ENCODE peak calls at places on chromosomes 4 and X, in four cellular contexts. X is K562, J is HepG2, N is GM12878. U is an unnamed sample.

GRCh38 chr4:38514465-38515146 is 149.4 kb upstream of the KLF3 start:
- DNase-seq in X (no peak), J (no peak), N (no peak), U (no peak)

GRCh38 chr4:103012085-103012484 is 7.4 kb downstream of the SLC9B1 start:
- DNase-seq in X (no peak), J (no peak), N (no peak), U (no peak)

GRCh38 chrX:84187501-84188319 is at the start of gene RPS6KA6:
- DNase-seq in X (no peak), J (no peak), N (no peak), U (peak)

GRCh38 chr4:27318740-27319139 is 458.1 kb downstream of the STIM2 start:
- DNase-seq in X (peak), J (peak), N (peak), U (peak)

GRCh38 chrX:112834016-112834855 is 6.4 kb downstream of the AMOT start:
- DNase-seq in X (no peak), J (no peak), N (no peak), U (no peak)

GRCh38 chr4:185395255-185395955 is at the start of gene LRP2BP:
- DNase-seq in X (no peak), J (peak), N (peak), U (no peak)

GRCh38 chr4:125198916-125199315 is 115.8 kb upstream of the FAT4 start:
- DNase-seq in X (no peak), J (no peak), N (no peak), U (no peak)

GRCh38 chrX:141405878-141406492 is 163.7 kb upstream of the SPANXC start:
- DNase-seq in X (no peak), J (no peak), N (no peak), U (peak)

GRCh38 chr4:67912051-67912450 is 28.2 kb upstream of the TMPRSS11D start:
- DNase-seq in X (no peak), J (no peak), N (no peak), U (no peak)

GRCh38 chr4:118757761-118758213 is 72.6 kb downstream of the METTL14 start:
- DNase-seq in X (no peak), J (peak), N (no peak), U (no peak)

GRCh38 chr4:187302456-187302855 is 578.8 kb upstream of the FAT1 start:
- DNase-seq in X (no peak), J (no peak), N (no peak), U (no peak)

GRCh38 chr4:138919094-138919936 is 96.3 kb upstream of the NOCT start:
- DNase-seq in X (peak), J (peak), N (peak), U (peak)

GRCh38 chr4:112370466-112370865 is 73.3 kb downstream of the ALPK1 start:
- DNase-seq in X (no peak), J (no peak), N (no peak), U (no peak)

GRCh38 chr4:54495091-54495490 is 162.7 kb upstream of the KIT start:
- DNase-seq in X (no peak), J (no peak), N (no peak), U (no peak)

GRCh38 chrX:71636438-71637252 is 18.3 kb upstream of the CXCR3 start:
- DNase-seq in X (no peak), J (no peak), N (no peak), U (no peak)

GRCh38 chrX:67872958-67873357 is 329.1 kb downstream of the AR start:
- DNase-seq in X (no peak), J (no peak), N (no peak), U (no peak)

GRCh38 chrX:136185409-136186022 is 38.2 kb downstream of the FHL1 start:
- DNase-seq in X (no peak), J (no peak), N (no peak), U (peak)

GRCh38 chr4:25031077-25031606 is 396 bp upstream of the LGI2 start:
- DNase-seq in X (no peak), J (no peak), N (no peak), U (no peak)

GRCh38 chr4:89681219-89681618 is 155.7 kb downstream of the SNCA start:
- DNase-seq in X (no peak), J (peak), N (no peak), U (no peak)

GRCh38 chr4:107183155-107183774 is 147.2 kb upstream of the DKK2 start:
- DNase-seq in X (peak), J (peak), N (peak), U (peak)

GRCh38 chr4:153020460-153020859 is 84.3 kb downstream of the FHDC1 start:
- DNase-seq in X (no peak), J (no peak), N (no peak), U (no peak)

GRCh38 chr4:95547708-95548471 is 883 bp downstream of the UNC5C start:
- DNase-seq in X (no peak), J (no peak), N (no peak), U (no peak)

GRCh38 chr4:164937576-164938270 is 39.7 kb downstream of the TRIM61 start:
- DNase-seq in X (no peak), J (peak), N (peak), U (no peak)

GRCh38 chr4:179353791-179354190 is 1911.6 kb upstream of the AGA start:
- DNase-seq in X (no peak), J (no peak), N (no peak), U (no peak)

GRCh38 chrX:97854071-97854470 is 970.4 kb downstream of the RPA4 start:
- DNase-seq in X (no peak), J (no peak), N (no peak), U (no peak)

GRCh38 chr4:42048394-42048793 is 58.1 kb downstream of the SLC30A9 start:
- DNase-seq in X (no peak), J (no peak), N (no peak), U (peak)

GRCh38 chrX:119393144-119393543 is 6.0 kb upstream of the SLC25A43 start:
- DNase-seq in X (no peak), J (no peak), N (no peak), U (no peak)

GRCh38 chrX:119389854-119390501 is 9.2 kb upstream of the SLC25A43 start:
- DNase-seq in X (peak), J (peak), N (no peak), U (no peak)

GRCh38 chrX:119389214-119389613 is 9.9 kb upstream of the SLC25A43 start:
- DNase-seq in X (no peak), J (peak), N (no peak), U (no peak)

GRCh38 chrX:119391279-119391678 is 7.9 kb upstream of the SLC25A43 start:
- DNase-seq in X (peak), J (peak), N (no peak), U (peak)
- TF ChIP-seq POLR2AphosphoS2 in X (no peak), J (no peak), N (no peak), U (no peak)

DNA sequence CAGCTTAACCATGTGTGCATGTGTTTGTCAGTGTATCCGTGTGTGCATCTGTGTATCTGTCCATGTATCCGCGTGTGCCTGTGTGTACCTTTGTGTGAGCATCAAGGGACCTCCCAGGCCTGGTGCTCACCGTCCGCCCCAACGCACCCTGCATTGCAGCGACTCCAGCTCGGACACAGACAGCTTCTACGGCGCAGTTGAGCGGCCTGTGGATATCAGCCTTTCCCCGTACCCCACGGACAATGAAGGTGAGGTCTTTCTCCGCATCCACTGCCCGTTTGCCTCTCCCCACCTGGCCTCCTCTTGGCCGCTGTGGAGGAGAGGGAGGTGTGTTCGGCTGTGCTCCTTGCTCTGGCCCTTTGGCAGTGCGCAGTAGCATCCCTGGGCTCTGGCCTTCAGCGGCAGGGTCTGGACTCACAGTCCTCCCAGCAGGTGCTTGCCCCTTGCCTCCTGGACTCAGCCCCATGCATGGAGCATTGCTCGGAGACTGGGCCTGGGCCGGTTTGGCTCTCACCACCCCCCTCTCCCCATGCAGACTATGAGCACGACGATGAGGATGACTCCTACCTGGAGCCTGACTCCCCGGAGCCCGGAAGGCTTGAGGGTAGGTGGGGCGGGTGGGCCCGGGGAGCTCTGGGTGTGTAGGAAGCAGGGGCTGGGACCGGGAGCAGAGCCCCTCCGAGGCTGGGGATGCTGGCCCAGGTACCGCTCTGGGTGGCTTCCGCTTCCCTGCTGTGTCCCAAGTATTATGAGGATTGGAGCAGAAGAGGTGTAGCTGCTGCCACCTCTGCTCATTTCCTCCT is 16.4 kb upstream of the ADD1 start:
- DNase-seq in X (no peak), J (no peak), N (no peak), U (no peak)
- TF ChIP-seq POLR2AphosphoS2 in X (no peak), J (no peak), N (no peak), U (no peak)

DNA sequence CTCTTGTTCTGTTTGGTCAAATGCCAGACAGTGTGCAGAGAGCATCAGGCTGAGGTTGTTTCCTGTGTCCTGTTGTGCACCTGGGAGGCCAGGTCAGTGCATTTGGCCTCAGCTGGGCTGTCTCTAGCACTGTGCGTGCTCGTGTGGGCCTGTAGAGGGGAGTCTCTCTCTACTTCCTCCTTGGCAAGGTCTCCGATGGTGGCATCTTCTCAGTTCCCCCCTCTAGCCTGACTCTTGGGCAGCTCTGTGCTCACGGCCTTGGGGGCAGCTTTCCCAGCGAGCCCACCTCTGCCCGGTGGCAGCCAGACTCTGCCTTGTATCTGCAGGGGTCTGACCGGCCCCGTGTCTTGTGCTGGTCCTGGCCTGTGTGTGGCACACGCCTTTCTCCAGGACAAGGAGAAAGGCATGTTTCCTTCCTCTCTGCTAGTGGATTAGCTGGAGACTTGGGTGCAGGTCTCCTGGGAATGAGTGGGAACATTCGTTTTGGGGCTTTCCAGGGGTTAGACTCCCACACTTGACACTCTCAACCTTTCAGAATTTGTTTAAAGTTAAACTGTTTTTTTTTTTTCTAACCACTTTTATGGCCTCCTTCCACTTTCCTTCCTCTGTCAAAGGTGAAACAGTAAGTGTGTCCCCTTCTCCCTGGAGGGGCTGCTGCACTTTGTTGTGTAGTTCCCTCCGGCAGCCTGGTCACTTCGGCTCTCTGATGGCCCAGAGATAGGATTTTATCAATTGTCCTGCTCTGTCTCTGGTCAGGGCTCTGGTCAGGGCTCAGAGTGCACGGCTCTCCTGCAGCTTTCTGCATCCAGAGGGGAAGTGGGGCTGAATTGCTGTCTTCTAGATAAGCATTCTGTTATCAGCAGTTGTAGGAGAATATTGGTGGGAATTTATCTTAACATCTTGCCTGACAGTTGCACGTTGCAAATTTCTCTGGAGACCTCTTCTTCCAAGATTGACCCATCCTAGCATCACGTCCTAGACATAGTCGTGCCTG is 62.5 kb downstream of the FAM193A start:
- DNase-seq in X (no peak), J (no peak), N (peak), U (peak)
- TF ChIP-seq POLR2AphosphoS2 in X (no peak), J (no peak), N (no peak), U (no peak)

DNA sequence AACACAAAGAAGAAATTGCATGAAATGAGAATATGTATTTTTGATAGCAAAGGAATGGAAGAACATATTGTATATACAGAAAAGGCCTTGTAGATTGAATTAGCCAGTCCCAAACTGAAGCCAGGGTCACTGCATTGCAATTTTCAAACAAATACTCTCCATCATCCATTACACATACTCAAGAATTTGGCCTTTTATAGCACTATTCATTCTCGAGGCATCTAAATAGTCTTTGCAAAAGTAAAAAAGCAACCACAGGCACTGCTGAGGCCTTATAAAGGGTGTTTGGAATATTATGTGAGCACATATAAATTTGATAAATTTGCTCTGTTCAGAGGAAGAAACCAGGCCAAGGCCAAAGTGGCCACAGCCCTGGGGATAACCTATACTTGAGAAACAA is 123.0 kb downstream of the ZNF827 start:
- DNase-seq in X (no peak), J (no peak), N (no peak), U (no peak)
- TF ChIP-seq POLR2AphosphoS2 in X (no peak), J (no peak), N (no peak), U (no peak)

GRCh38 chr4:7021355-7021754 is 21.8 kb upstream of the TADA2B start:
- DNase-seq in X (no peak), J (no peak), N (no peak), U (no peak)
- TF ChIP-seq POLR2AphosphoS2 in X (no peak), J (no peak), N (no peak), U (no peak)

GRCh38 chr4:16893141-16893571 is 5.3 kb downstream of the LDB2 start:
- DNase-seq in X (no peak), J (no peak), N (no peak), U (no peak)
- TF ChIP-seq POLR2AphosphoS2 in X (no peak), J (no peak), N (no peak), U (no peak)

GRCh38 chr4:10083331-10083769 is 33.2 kb downstream of the WDR1 start:
- DNase-seq in X (no peak), J (no peak), N (no peak), U (no peak)
- TF ChIP-seq POLR2AphosphoS2 in X (no peak), J (no peak), N (no peak), U (no peak)

GRCh38 chr4:123418486-123418931 is 21.9 kb downstream of the SPRY1 start:
- DNase-seq in X (no peak), J (peak), N (no peak), U (no peak)
- TF ChIP-seq POLR2AphosphoS2 in X (no peak), J (no peak), N (no peak), U (no peak)

DNA sequence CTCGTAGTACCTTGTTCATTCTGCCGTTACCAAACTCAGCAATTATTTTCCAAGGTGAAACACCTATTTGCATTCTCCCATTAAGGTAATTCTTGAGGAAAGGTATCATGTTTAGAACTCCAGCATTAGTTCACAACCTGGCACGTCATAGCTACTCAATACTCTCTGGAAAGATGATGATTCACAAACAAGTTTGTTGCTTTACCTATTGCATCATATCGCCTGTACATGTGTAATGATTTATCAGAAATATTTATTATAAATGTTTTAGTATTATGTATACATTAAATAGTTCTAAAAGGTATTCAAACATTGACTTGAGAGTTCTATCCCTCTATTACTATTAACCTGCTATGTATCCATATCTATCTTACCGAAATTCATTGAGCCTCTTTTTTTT is 658.3 kb upstream of the PITX2 start:
- DNase-seq in X (no peak), J (no peak), N (no peak), U (no peak)
- TF ChIP-seq POLR2AphosphoS2 in X (no peak), J (no peak), N (no peak), U (no peak)

U was measured in A549.